ENCODE peak calls at places on chromosomes 16 and 17, in eight cellular contexts. One of them, this sample, is unnamed.

GRCh38 chr16:69845181-69845580 is 83.0 kb downstream of the WWP2 start:
- DNase-seq in brain microvascular endothelial cell: no peak
- DNase-seq in progenitor cell of endocrine pancreas: no peak
- DNase-seq in CD8-positive, alpha-beta memory T cell: no peak
- DNase-seq in AG08395: no peak
- DNase-seq in activated T-cell treated with anti-CD3 and anti-CD28 coated beads for 1 hour: no peak
- DNase-seq in AG08396: no peak
- DNase-seq in WTC11: no peak
- DNase-seq in this sample: no peak

GRCh38 chr17:81514485-81514734 is 1.8 kb upstream of the ACTG1 start:
- DNase-seq in brain microvascular endothelial cell: no peak
- DNase-seq in progenitor cell of endocrine pancreas: no peak
- DNase-seq in CD8-positive, alpha-beta memory T cell: no peak
- DNase-seq in AG08395: no peak
- DNase-seq in activated T-cell treated with anti-CD3 and anti-CD28 coated beads for 1 hour: no peak
- DNase-seq in AG08396: no peak
- DNase-seq in WTC11: no peak
- DNase-seq in this sample: no peak

GRCh38 chr17:28747801-28748750 is 4.3 kb downstream of the TRAF4 start:
- DNase-seq in brain microvascular endothelial cell: no peak
- DNase-seq in progenitor cell of endocrine pancreas: no peak
- DNase-seq in CD8-positive, alpha-beta memory T cell: no peak
- DNase-seq in AG08395: no peak
- DNase-seq in activated T-cell treated with anti-CD3 and anti-CD28 coated beads for 1 hour: no peak
- DNase-seq in AG08396: no peak
- DNase-seq in WTC11: no peak
- DNase-seq in this sample: no peak

GRCh38 chr16:1338119-1338730 is 4.8 kb downstream of the BAIAP3 start:
- DNase-seq in brain microvascular endothelial cell: no peak
- DNase-seq in progenitor cell of endocrine pancreas: peak
- DNase-seq in CD8-positive, alpha-beta memory T cell: no peak
- DNase-seq in AG08395: no peak
- DNase-seq in activated T-cell treated with anti-CD3 and anti-CD28 coated beads for 1 hour: no peak
- DNase-seq in AG08396: no peak
- DNase-seq in WTC11: peak
- DNase-seq in this sample: no peak

GRCh38 chr17:8785547-8786412 is 13.4 kb downstream of the MFSD6L start:
- DNase-seq in brain microvascular endothelial cell: peak
- DNase-seq in progenitor cell of endocrine pancreas: peak
- DNase-seq in CD8-positive, alpha-beta memory T cell: peak
- DNase-seq in AG08395: peak
- DNase-seq in activated T-cell treated with anti-CD3 and anti-CD28 coated beads for 1 hour: peak
- DNase-seq in AG08396: peak
- DNase-seq in WTC11: peak
- DNase-seq in this sample: peak

GRCh38 chr16:31888735-31889134 is 15.1 kb downstream of the ZNF267 start:
- DNase-seq in brain microvascular endothelial cell: no peak
- DNase-seq in progenitor cell of endocrine pancreas: no peak
- DNase-seq in CD8-positive, alpha-beta memory T cell: no peak
- DNase-seq in AG08395: no peak
- DNase-seq in activated T-cell treated with anti-CD3 and anti-CD28 coated beads for 1 hour: no peak
- DNase-seq in AG08396: no peak
- DNase-seq in WTC11: no peak
- DNase-seq in this sample: no peak

GRCh38 chr17:18184143-18185007 is 747 bp downstream of the ALKBH5 start:
- DNase-seq in brain microvascular endothelial cell: no peak
- DNase-seq in progenitor cell of endocrine pancreas: no peak
- DNase-seq in CD8-positive, alpha-beta memory T cell: peak
- DNase-seq in AG08395: no peak
- DNase-seq in activated T-cell treated with anti-CD3 and anti-CD28 coated beads for 1 hour: peak
- DNase-seq in AG08396: peak
- DNase-seq in WTC11: peak
- DNase-seq in this sample: no peak

GRCh38 chr16:66524601-66525164 is 25.2 kb downstream of the TK2 start:
- DNase-seq in brain microvascular endothelial cell: no peak
- DNase-seq in progenitor cell of endocrine pancreas: no peak
- DNase-seq in CD8-positive, alpha-beta memory T cell: no peak
- DNase-seq in AG08395: no peak
- DNase-seq in activated T-cell treated with anti-CD3 and anti-CD28 coated beads for 1 hour: no peak
- DNase-seq in AG08396: no peak
- DNase-seq in WTC11: no peak
- DNase-seq in this sample: no peak

This sample was measured in stromal cell of bone marrow.